ENCODE peak calls at places on chromosome 11, in six cellular contexts. G is stomach, A is GM12878, H is kidney, P is fibroblast of lung, Z is left lung. L is an unnamed sample.

GRCh38 chr11:69443138-69443967 is 38.1 kb upstream of the LINC01488 start:
- DNase-seq in Z (peak; percentile 94), P (peak; percentile 95), G (peak; percentile 81), H (peak; percentile 96), A (peak; percentile 46), L (peak; percentile 92)

GRCh38 chr11:46361283-46362145 is 14.3 kb downstream of the DGKZ start:
- DNase-seq in Z (peak; percentile 89), A (peak; percentile 44), G (no peak), H (peak; percentile 90), P (peak; percentile 37), L (peak; percentile 54)

GRCh38 chr11:126355926-126356897 is 726 bp downstream of the ST3GAL4 start:
- DNase-seq in P (peak; percentile 20), H (no peak), Z (peak; percentile 85), G (no peak), A (no peak), L (no peak)

GRCh38 chr11:94104734-94105133 is 23.9 kb upstream of the PANX1 start:
- DNase-seq in G (no peak), P (no peak), A (no peak), H (no peak), Z (no peak), L (no peak)

GRCh38 chr11:64935634-64936081 is at the start of gene GPHA2:
- DNase-seq in G (peak; percentile 50), A (no peak), Z (peak; percentile 37), H (no peak), P (no peak), L (no peak)

GRCh38 chr11:126139541-126140091 is 71.8 kb downstream of the RPUSD4 start:
- DNase-seq in H (no peak), Z (no peak), P (peak; percentile 74), G (no peak), A (no peak), L (no peak)

GRCh38 chr11:35138949-35139881 is at the start of gene CD44:
- DNase-seq in Z (peak; percentile 91), P (peak; percentile 88), G (peak; percentile 66), H (peak; percentile 89), A (no peak), L (peak; percentile 87)

GRCh38 chr11:104372111-104372510 is 208.2 kb upstream of the PDGFD start:
- DNase-seq in G (no peak), P (peak; percentile 13), H (no peak), Z (no peak), A (no peak), L (no peak)

GRCh38 chr11:34052608-34053160 is 1.2 kb downstream of the CAPRIN1 start:
- DNase-seq in A (no peak), P (no peak), Z (no peak), H (no peak), G (peak; percentile 29), L (peak; percentile 70)

GRCh38 chr11:70063555-70063954 is 14.6 kb upstream of the ANO1 start:
- DNase-seq in G (no peak), P (no peak), A (no peak), H (no peak), Z (no peak), L (no peak)

GRCh38 chr11:17473071-17473744 is 3.4 kb downstream of the ABCC8 start:
- DNase-seq in Z (no peak), H (no peak), G (no peak), P (no peak), A (no peak), L (no peak)

GRCh38 chr11:48101044-48101733 is 115.4 kb upstream of the OR4B1 start:
- DNase-seq in G (no peak), H (no peak), A (no peak), Z (no peak), P (peak; percentile 21), L (no peak)

GRCh38 chr11:8959546-8960166 is 4.6 kb downstream of the TMEM9B start:
- DNase-seq in P (peak; percentile 80), H (no peak), Z (no peak), G (no peak), A (peak; percentile 65), L (no peak)

GRCh38 chr11:107928767-107929507 is 689 bp downstream of the RAB39A start:
- DNase-seq in G (no peak), P (no peak), H (peak; percentile 71), A (no peak), Z (no peak), L (no peak)

GRCh38 chr11:90134420-90135003 is at the start of gene NAALAD2:
- DNase-seq in A (no peak), G (no peak), H (peak; percentile 82), P (peak; percentile 45), Z (peak; percentile 73), L (peak; percentile 44)

GRCh38 chr11:93921695-93922468 is 71.5 kb upstream of the VSTM5 start:
- DNase-seq in G (peak; percentile 48), H (no peak), Z (no peak), A (peak; percentile 4), P (peak; percentile 64), L (no peak)

GRCh38 chr11:2649400-2649799 is 50.4 kb downstream of the KCNQ1OT1 start:
- DNase-seq in G (no peak), Z (no peak), A (no peak), H (no peak), P (no peak), L (no peak)
- H3K9me3 ChIP-seq in G (peaks cover 100% of the 10 kb centered on the region), Z (peaks cover 81% of the 10 kb centered on the region), A (peaks cover 7% of the 10 kb centered on the region), H (peaks cover 2% of the 10 kb centered on the region), P (peaks cover 3% of the 10 kb centered on the region), L (peaks cover 62% of the 10 kb centered on the region)

DNA sequence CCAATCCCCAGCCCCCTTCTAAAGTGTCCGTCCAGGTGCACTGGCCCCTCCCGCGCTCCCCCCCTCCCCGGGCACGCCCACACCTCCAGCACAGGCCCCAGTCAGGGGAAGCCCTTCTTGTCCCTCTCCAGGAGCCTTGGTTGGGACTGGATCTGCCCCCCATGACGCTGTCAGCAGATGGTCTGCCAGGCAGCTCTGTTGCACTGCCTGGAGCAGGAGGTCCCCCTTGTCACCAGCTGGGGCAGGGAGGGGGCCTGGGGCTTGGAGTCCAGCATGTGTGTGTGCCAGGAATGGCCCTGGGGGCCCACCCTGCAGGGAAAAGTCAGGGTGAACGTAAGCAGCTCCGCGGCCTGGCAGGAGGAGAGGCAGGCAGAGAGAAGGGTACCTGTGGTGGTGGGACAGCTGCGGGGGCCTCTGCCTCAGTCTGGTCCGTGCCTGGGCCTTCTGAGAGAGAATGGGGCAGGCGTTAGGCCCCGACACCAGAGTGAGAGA is 1.6 kb downstream of the IRF7 start:
- DNase-seq in P (no peak), Z (peak; percentile 80), G (no peak), H (peak; percentile 78), A (no peak), L (peak; percentile 68)
- H3K4me3 ChIP-seq in P (no peak overlapping the region), Z (no peak overlapping the region), G (peak overlapping the region; percentile 58), H (peak overlapping the region; percentile 13), A (peak overlapping the region; percentile 90), L (no peak overlapping the region)

DNA sequence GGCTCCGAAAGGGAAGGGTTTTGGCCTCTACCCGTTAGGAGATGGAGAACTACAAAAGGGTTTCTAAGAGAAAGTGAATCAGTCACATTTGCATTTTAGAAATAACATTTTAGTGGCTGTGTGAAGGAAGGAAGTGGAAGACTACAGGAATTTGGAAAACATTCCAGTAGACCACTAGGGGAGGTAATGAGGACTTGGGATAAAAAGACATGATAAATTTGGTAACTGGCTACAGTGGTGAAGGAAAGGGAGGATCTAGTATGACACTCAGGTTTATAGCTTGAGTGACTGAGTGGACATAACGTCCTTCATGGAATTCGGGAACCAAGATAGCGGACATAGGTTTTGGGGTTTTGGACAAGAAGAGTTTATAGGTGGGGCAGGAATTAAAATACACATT is 7.0 kb upstream of the RRM1 start:
- DNase-seq in G (no peak), P (peak; percentile 47), H (no peak), A (no peak), Z (no peak), L (no peak)
- TF ChIP-seq CTCF in G (no peak), P (no peak), H (no peak), A (no peak), Z (no peak), L (no peak)

GRCh38 chr11:41146326-41146725 is 313.1 kb downstream of the LRRC4C start:
- DNase-seq in Z (no peak), A (no peak), G (no peak), H (no peak), P (no peak), L (no peak)
- H3K9me3 ChIP-seq in Z (peaks cover 2% of the 10 kb centered on the region), A (no peaks in the 10 kb centered on the region), G (no peaks in the 10 kb centered on the region), H (no peaks in the 10 kb centered on the region), P (no peaks in the 10 kb centered on the region), L (peaks cover 18% of the 10 kb centered on the region)

DNA sequence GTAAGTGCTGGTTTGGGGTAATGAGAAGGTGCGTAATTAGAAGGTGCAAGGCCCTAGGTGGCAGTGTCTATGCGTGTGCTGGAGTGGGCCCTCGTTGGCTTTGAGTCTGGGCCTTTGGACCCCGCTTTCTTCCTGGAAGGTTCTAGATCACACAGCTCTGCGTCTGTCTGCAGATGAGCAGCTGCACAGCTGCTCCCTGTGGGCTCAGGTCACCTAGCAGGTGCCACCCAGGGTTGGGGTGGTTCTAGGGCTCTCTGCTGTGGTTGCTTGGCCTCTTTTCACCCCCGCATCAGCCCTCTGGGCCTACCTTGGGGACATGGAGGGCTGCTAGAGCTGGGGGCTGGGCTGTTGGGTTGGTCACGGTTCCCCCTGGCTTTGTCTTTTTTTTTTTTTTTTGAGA is 10.4 kb downstream of the RELT start:
- DNase-seq in Z (no peak), A (no peak), G (no peak), H (no peak), P (no peak), L (peak; percentile 45)
- H3K4me3 ChIP-seq in Z (no peak overlapping the region), A (peak overlapping the region; percentile 66), G (no peak overlapping the region), H (no peak overlapping the region), P (no peak overlapping the region), L (no peak overlapping the region)

GRCh38 chr11:76630600-76630999 is 39.9 kb downstream of the LRRC32 start:
- DNase-seq in Z (no peak), P (no peak), H (no peak), A (no peak), G (no peak), L (no peak)
- TF ChIP-seq CTCF in Z (no peak), P (no peak), H (no peak), A (no peak), G (no peak), L (no peak)

L was measured in mucosa of descending colon.